ENCODE peak calls at places on chromosomes 3 and 15, in seven cellular contexts. One of them, this sample, is unnamed.

GRCh38 chr15:53759333-53759975 is at the start of gene WDR72:
- DNase-seq in iris pigment epithelial cell: no peak
- DNase-seq in NCI-H1105 treated with DMSO at 0.1 percent for 48 hours: no peak
- DNase-seq in RPMI7951: no peak
- DNase-seq in Right ventricle myocardium superior: no peak
- DNase-seq in NCI-H1092: no peak
- DNase-seq in nucleus accumbens: no peak
- DNase-seq in this sample: no peak

GRCh38 chr3:75042941-75043340 is 428.5 kb upstream of the CNTN3 start:
- DNase-seq in iris pigment epithelial cell: no peak
- DNase-seq in NCI-H1105 treated with DMSO at 0.1 percent for 48 hours: no peak
- DNase-seq in RPMI7951: no peak
- DNase-seq in Right ventricle myocardium superior: no peak
- DNase-seq in NCI-H1092: no peak
- DNase-seq in nucleus accumbens: no peak
- DNase-seq in this sample: peak

GRCh38 chr3:187522293-187522692 is 147.9 kb downstream of the SST start:
- DNase-seq in iris pigment epithelial cell: no peak
- DNase-seq in NCI-H1105 treated with DMSO at 0.1 percent for 48 hours: no peak
- DNase-seq in RPMI7951: no peak
- DNase-seq in Right ventricle myocardium superior: no peak
- DNase-seq in NCI-H1092: no peak
- DNase-seq in nucleus accumbens: no peak
- DNase-seq in this sample: no peak

GRCh38 chr3:10457560-10457959 is 47.8 kb downstream of the ATP2B2 start:
- DNase-seq in iris pigment epithelial cell: no peak
- DNase-seq in NCI-H1105 treated with DMSO at 0.1 percent for 48 hours: no peak
- DNase-seq in RPMI7951: no peak
- DNase-seq in Right ventricle myocardium superior: no peak
- DNase-seq in NCI-H1092: no peak
- DNase-seq in nucleus accumbens: no peak
- DNase-seq in this sample: no peak

GRCh38 chr3:194395767-194396527 is 3.1 kb downstream of the GP5 start:
- DNase-seq in iris pigment epithelial cell: peak
- DNase-seq in NCI-H1105 treated with DMSO at 0.1 percent for 48 hours: no peak
- DNase-seq in RPMI7951: peak
- DNase-seq in Right ventricle myocardium superior: peak
- DNase-seq in NCI-H1092: no peak
- DNase-seq in nucleus accumbens: peak
- DNase-seq in this sample: no peak

GRCh38 chr3:17639765-17640164 is 102.7 kb downstream of the TBC1D5 start:
- DNase-seq in iris pigment epithelial cell: peak
- DNase-seq in NCI-H1105 treated with DMSO at 0.1 percent for 48 hours: no peak
- DNase-seq in RPMI7951: peak
- DNase-seq in Right ventricle myocardium superior: no peak
- DNase-seq in NCI-H1092: no peak
- DNase-seq in nucleus accumbens: no peak
- DNase-seq in this sample: peak

GRCh38 chr15:74613953-74614743 is 1.5 kb upstream of the CLK3 start:
- DNase-seq in iris pigment epithelial cell: no peak
- DNase-seq in NCI-H1105 treated with DMSO at 0.1 percent for 48 hours: no peak
- DNase-seq in RPMI7951: no peak
- DNase-seq in Right ventricle myocardium superior: no peak
- DNase-seq in NCI-H1092: no peak
- DNase-seq in nucleus accumbens: no peak
- DNase-seq in this sample: no peak

GRCh38 chr15:26101443-26101842 is 238.3 kb upstream of the ATP10A start:
- DNase-seq in iris pigment epithelial cell: no peak
- DNase-seq in NCI-H1105 treated with DMSO at 0.1 percent for 48 hours: no peak
- DNase-seq in RPMI7951: no peak
- DNase-seq in Right ventricle myocardium superior: no peak
- DNase-seq in NCI-H1092: no peak
- DNase-seq in nucleus accumbens: no peak
- DNase-seq in this sample: no peak

GRCh38 chr15:60442763-60443162 is 36.2 kb downstream of the ICE2 start:
- DNase-seq in iris pigment epithelial cell: peak
- DNase-seq in NCI-H1105 treated with DMSO at 0.1 percent for 48 hours: no peak
- DNase-seq in RPMI7951: peak
- DNase-seq in Right ventricle myocardium superior: no peak
- DNase-seq in NCI-H1092: no peak
- DNase-seq in nucleus accumbens: no peak
- DNase-seq in this sample: peak

This sample was measured in epithelial cell of esophagus.